ENCODE peak calls at places on chromosomes 13 and 19, in five cellular contexts. L is bronchial epithelial cell, I is fibroblast of lung, X is adrenal gland, J is MG63. H is an unnamed sample.

GRCh38 chr13:101150998-101151397 is 265.3 kb downstream of the NALCN start:
- DNase-seq in I (peak; percentile 34), J (peak; percentile 8), X (no peak), L (no peak), H (no peak)

GRCh38 chr13:111295896-111296295 is 24.5 kb upstream of the TEX29 start:
- DNase-seq in X (no peak), I (no peak), J (no peak), L (no peak), H (no peak)

GRCh38 chr13:48975101-48975925 is at the start of gene FNDC3A:
- DNase-seq in I (peak; percentile 71), X (peak; percentile 35), L (peak; percentile 54), J (peak; percentile 9), H (peak; percentile 89)

GRCh38 chr19:37505958-37506386 is 767 bp upstream of the ZNF793 start:
- DNase-seq in J (no peak), I (no peak), L (no peak), X (peak; percentile 6), H (no peak)

GRCh38 chr13:40692946-40693345 is 26.5 kb upstream of the FOXO1 start:
- DNase-seq in X (no peak), I (peak; percentile 77), L (peak; percentile 23), J (no peak), H (no peak)

GRCh38 chr13:111514646-111515617 is 194.5 kb downstream of the TEX29 start:
- DNase-seq in L (no peak), J (no peak), X (no peak), I (no peak), H (peak; percentile 32)

GRCh38 chr19:12364391-12365093 is 941 bp downstream of the ZNF442 start:
- DNase-seq in X (peak; percentile 33), L (no peak), I (peak; percentile 10), J (peak; percentile 23), H (peak; percentile 68)

GRCh38 chr13:60261432-60262351 is 98.0 kb upstream of the DIAPH3 start:
- DNase-seq in L (no peak), I (no peak), X (no peak), J (no peak), H (peak; percentile 27)

GRCh38 chr13:99356216-99357089 is 49.3 kb upstream of the GPR183 start:
- DNase-seq in X (peak; percentile 61), L (peak; percentile 6), J (no peak), I (peak; percentile 92), H (no peak)

GRCh38 chr19:39247701-39248664 is 673 bp downstream of the IFNL4 start:
- DNase-seq in I (peak; percentile 23), X (no peak), L (no peak), J (no peak), H (peak; percentile 85)

GRCh38 chr13:81872581-81872980 is 1531.7 kb upstream of the SPRY2 start:
- DNase-seq in X (no peak), I (no peak), L (peak; percentile 32), J (no peak), H (peak; percentile 4)

GRCh38 chr13:28140433-28141125 is 2.2 kb downstream of the PAN3 start:
- DNase-seq in L (peak; percentile 47), X (no peak), J (no peak), I (peak; percentile 32), H (no peak)

GRCh38 chr13:31050486-31051400 is 111.0 kb downstream of the HSPH1 start:
- DNase-seq in L (no peak), X (no peak), J (no peak), I (no peak), H (no peak)

GRCh38 chr19:40398417-40399056 is 8.6 kb upstream of the HIPK4 start:
- DNase-seq in X (peak; percentile 37), I (peak; percentile 55), L (peak; percentile 61), J (no peak), H (peak; percentile 98)

GRCh38 chr13:32001392-32001768 is 30.2 kb upstream of the FRY start:
- DNase-seq in J (peak; percentile 6), I (peak; percentile 32), X (peak; percentile 24), L (no peak), H (peak; percentile 72)

GRCh38 chr13:102814793-102815192 is 15.9 kb downstream of the BIVM start:
- DNase-seq in X (no peak), I (no peak), L (no peak), J (no peak), H (no peak)

GRCh38 chr13:73945371-73945770 is 188.8 kb downstream of the KLF12 start:
- DNase-seq in J (no peak), I (no peak), L (no peak), X (no peak), H (no peak)

GRCh38 chr19:33390120-33390907 is 16.8 kb downstream of the CEBPG start:
- DNase-seq in L (no peak), J (no peak), X (peak; percentile 25), I (peak; percentile 29), H (peak; percentile 66)

GRCh38 chr13:76825415-76825814 is 60.8 kb downstream of the KCTD12 start:
- DNase-seq in J (no peak), X (no peak), I (peak; percentile 30), L (no peak), H (no peak)

GRCh38 chr13:30158774-30159445 is 148.4 kb downstream of the KATNAL1 start:
- DNase-seq in L (no peak), X (peak; percentile 53), I (peak; percentile 86), J (peak; percentile 52), H (no peak)

GRCh38 chr19:33397536-33398360 is 24.2 kb downstream of the CEBPG start:
- DNase-seq in X (no peak), L (no peak), I (no peak), J (no peak), H (peak; percentile 90)

GRCh38 chr13:34816543-34816942 is 125.5 kb upstream of the NBEA start:
- DNase-seq in J (no peak), I (peak; percentile 73), X (no peak), L (no peak), H (no peak)

GRCh38 chr13:44306401-44307192 is 67.0 kb upstream of the SERP2 start:
- DNase-seq in I (peak; percentile 99), X (peak; percentile 72), J (peak; percentile 96), L (peak; percentile 99), H (peak; percentile 27)

GRCh38 chr13:110759710-110760109 is 46.2 kb downstream of the ING1 start:
- DNase-seq in X (no peak), L (peak; percentile 59), I (peak; percentile 18), J (no peak), H (no peak)

GRCh38 chr13:23628765-23629565 is 58.8 kb downstream of the TNFRSF19 start:
- DNase-seq in X (no peak), L (no peak), I (peak; percentile 45), J (no peak), H (no peak)

GRCh38 chr19:5913739-5914357 is at the start of gene CAPS:
- DNase-seq in I (peak; percentile 64), J (peak; percentile 56), X (peak; percentile 90), L (peak; percentile 64), H (no peak)

GRCh38 chr13:19601749-19602725 is 31.4 kb upstream of the MPHOSPH8 start:
- DNase-seq in L (no peak), J (peak; percentile 66), X (peak; percentile 26), I (peak; percentile 54), H (peak; percentile 90)

GRCh38 chr19:42252365-42253244 is 2.3 kb downstream of the ERF start:
- DNase-seq in J (no peak), X (peak; percentile 79), I (peak; percentile 65), L (peak; percentile 43), H (peak; percentile 70)

GRCh38 chr19:48372904-48373303 is 8.7 kb downstream of the SYNGR4 start:
- DNase-seq in I (peak; percentile 10), L (peak; percentile 47), J (no peak), X (no peak), H (no peak)

GRCh38 chr19:3544054-3544376 is 5.0 kb downstream of the TEKTIP1 start:
- DNase-seq in J (no peak), I (no peak), X (no peak), L (no peak), H (no peak)

GRCh38 chr19:17303940-17304267 is 679 bp upstream of the ABHD8 start:
- DNase-seq in I (no peak), L (peak; percentile 70), X (peak; percentile 67), J (no peak), H (no peak)
- H3K4me3 ChIP-seq in I (no peak overlapping the region), L (no peak overlapping the region), X (no peak overlapping the region), J (no peak overlapping the region), H (no peak overlapping the region)

GRCh38 chr19:1417681-1418493 is 10.5 kb downstream of the DAZAP1 start:
- DNase-seq in X (no peak), L (no peak), J (no peak), I (no peak), H (no peak)

GRCh38 chr19:1418951-1419735 is 11.8 kb downstream of the DAZAP1 start:
- DNase-seq in X (no peak), J (no peak), I (no peak), L (no peak), H (no peak)

GRCh38 chr19:1416014-1416841 is 8.8 kb downstream of the DAZAP1 start:
- DNase-seq in I (peak; percentile 40), J (no peak), X (peak; percentile 60), L (peak; percentile 51), H (no peak)

GRCh38 chr19:1418494-1418775 is 11.0 kb downstream of the DAZAP1 start:
- DNase-seq in I (no peak), X (no peak), L (no peak), J (no peak), H (no peak)

DNA sequence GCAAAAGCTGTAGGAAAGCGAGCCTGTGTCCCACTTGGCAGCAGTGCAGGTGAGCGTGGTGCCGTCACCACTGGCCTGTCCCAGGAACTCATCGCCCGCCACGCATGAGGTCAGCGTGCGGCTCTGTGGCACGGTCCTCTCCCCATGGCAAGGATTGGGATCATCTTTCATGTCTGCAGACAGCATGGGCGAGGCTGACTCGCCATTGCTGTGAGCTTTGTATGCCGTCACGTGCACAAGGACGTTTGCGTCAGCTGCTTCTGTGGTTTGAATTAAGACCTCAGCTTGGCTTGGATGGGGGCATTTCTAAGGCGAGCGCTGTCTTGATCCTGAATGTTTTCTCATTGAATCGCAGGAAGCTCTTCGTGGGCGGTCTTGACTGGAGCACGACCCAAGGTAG is 9.8 kb downstream of the DAZAP1 start:
- DNase-seq in X (peak; percentile 87), I (peak; percentile 89), J (no peak), L (peak; percentile 30), H (no peak)
- H3K36me3 ChIP-seq in X (no peaks in the 10 kb centered on the region), I (peaks cover 49% of the 10 kb centered on the region), J (peaks cover 9% of the 10 kb centered on the region), L (peaks cover 37% of the 10 kb centered on the region), H (peaks cover 26% of the 10 kb centered on the region)

GRCh38 chr19:49739933-49740332 is 23.2 kb downstream of the TSKS start:
- DNase-seq in X (no peak), I (no peak), J (no peak), L (no peak), H (no peak)

GRCh38 chr19:49741210-49741844 is 21.8 kb downstream of the TSKS start:
- DNase-seq in I (peak; percentile 24), L (no peak), J (peak; percentile 36), X (no peak), H (no peak)

GRCh38 chr19:49744946-49745381 is 18.1 kb downstream of the TSKS start:
- DNase-seq in L (no peak), J (no peak), I (no peak), X (no peak), H (peak; percentile 80)

GRCh38 chr19:49738242-49738641 is 24.9 kb downstream of the TSKS start:
- DNase-seq in L (no peak), I (no peak), J (no peak), X (no peak), H (no peak)

GRCh38 chr19:49739098-49739497 is 24.0 kb downstream of the TSKS start:
- DNase-seq in J (no peak), I (no peak), L (no peak), X (no peak), H (no peak)
- H3K4me3 ChIP-seq in J (no peak overlapping the region), I (no peak overlapping the region), L (no peak overlapping the region), X (no peak overlapping the region), H (no peak overlapping the region)

DNA sequence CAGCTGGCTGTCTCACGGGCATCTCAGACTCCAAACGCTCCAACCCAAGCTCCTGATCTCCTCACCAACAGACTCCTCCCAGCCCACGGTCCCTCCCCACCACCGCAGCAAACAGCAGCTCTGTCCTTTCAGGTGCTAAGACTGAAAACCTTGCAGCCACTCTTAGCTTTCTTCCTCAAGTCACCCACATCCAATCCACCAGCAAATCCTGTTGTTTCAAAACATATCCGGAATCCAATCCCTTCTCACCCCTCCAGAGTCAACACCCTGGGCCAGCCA is 20.8 kb downstream of the C19orf81 start:
- DNase-seq in J (no peak), I (no peak), L (no peak), X (no peak), H (no peak)
- H3K36me3 ChIP-seq in J (no peaks in the 10 kb centered on the region), I (no peaks in the 10 kb centered on the region), L (no peaks in the 10 kb centered on the region), X (no peaks in the 10 kb centered on the region), H (no peaks in the 10 kb centered on the region)

H was measured in H7.